ENCODE peak calls at places on chromosomes 3 and 15, in six cellular contexts. One of them, this sample, is unnamed. For H3K27me3, the result is how much of the 10 kb centered on the place peaks cover.

GRCh38 chr3:126320517-126321293 is 36.5 kb downstream of the KLF15 start:
- DNase-seq in lung: no peak
- DNase-seq in transverse colon: no peak
- DNase-seq in HAP-1: no peak
- DNase-seq in esophagus squamous epithelium: no peak
- DNase-seq in CD8-positive, alpha-beta memory T cell: no peak
- DNase-seq in this sample: no peak

GRCh38 chr15:39595621-39596221 is 14.8 kb downstream of the THBS1 start:
- DNase-seq in esophagus squamous epithelium: no peak
- DNase-seq in transverse colon: peak
- DNase-seq in lung: no peak
- DNase-seq in CD8-positive, alpha-beta memory T cell: no peak
- DNase-seq in HAP-1: no peak
- DNase-seq in this sample: no peak

GRCh38 chr3:169945313-169945712 is 21.3 kb upstream of the SEC62 start:
- DNase-seq in esophagus squamous epithelium: peak
- DNase-seq in HAP-1: no peak
- DNase-seq in CD8-positive, alpha-beta memory T cell: no peak
- DNase-seq in transverse colon: peak
- DNase-seq in lung: no peak
- DNase-seq in this sample: no peak

GRCh38 chr3:185549111-185549510 is 3.3 kb downstream of the LIPH start:
- DNase-seq in esophagus squamous epithelium: no peak
- DNase-seq in transverse colon: no peak
- DNase-seq in HAP-1: no peak
- DNase-seq in lung: peak
- DNase-seq in CD8-positive, alpha-beta memory T cell: no peak
- DNase-seq in this sample: peak

GRCh38 chr3:72338082-72338941 is 509.9 kb downstream of the SHQ1 start:
- DNase-seq in transverse colon: no peak
- DNase-seq in lung: no peak
- DNase-seq in CD8-positive, alpha-beta memory T cell: no peak
- DNase-seq in esophagus squamous epithelium: no peak
- DNase-seq in HAP-1: no peak
- DNase-seq in this sample: no peak

GRCh38 chr15:87033056-87033455 is 953.4 kb downstream of the AGBL1 start:
- DNase-seq in HAP-1: no peak
- DNase-seq in esophagus squamous epithelium: no peak
- DNase-seq in transverse colon: no peak
- DNase-seq in CD8-positive, alpha-beta memory T cell: no peak
- DNase-seq in lung: no peak
- DNase-seq in this sample: no peak

GRCh38 chr15:25989327-25989726 is 126.2 kb upstream of the ATP10A start:
- DNase-seq in HAP-1: no peak
- DNase-seq in esophagus squamous epithelium: no peak
- DNase-seq in transverse colon: no peak
- DNase-seq in CD8-positive, alpha-beta memory T cell: no peak
- DNase-seq in lung: no peak
- DNase-seq in this sample: no peak

GRCh38 chr3:169923189-169923588 is 11.8 kb downstream of the SAMD7 start:
- DNase-seq in lung: peak
- DNase-seq in CD8-positive, alpha-beta memory T cell: no peak
- DNase-seq in HAP-1: no peak
- DNase-seq in transverse colon: peak
- DNase-seq in esophagus squamous epithelium: no peak
- DNase-seq in this sample: peak

GRCh38 chr3:114409291-114409690 is 115.5 kb downstream of the TIGIT start:
- DNase-seq in transverse colon: no peak
- DNase-seq in HAP-1: no peak
- DNase-seq in lung: no peak
- DNase-seq in CD8-positive, alpha-beta memory T cell: no peak
- DNase-seq in esophagus squamous epithelium: no peak
- DNase-seq in this sample: no peak

GRCh38 chr3:141058996-141059395 is 7.8 kb downstream of the SPSB4 start:
- DNase-seq in HAP-1: no peak
- DNase-seq in CD8-positive, alpha-beta memory T cell: no peak
- DNase-seq in lung: no peak
- DNase-seq in transverse colon: no peak
- DNase-seq in esophagus squamous epithelium: no peak
- DNase-seq in this sample: no peak

GRCh38 chr3:100325827-100326226 is 8.7 kb upstream of the NIT2 start:
- DNase-seq in CD8-positive, alpha-beta memory T cell: no peak
- DNase-seq in esophagus squamous epithelium: no peak
- DNase-seq in lung: no peak
- DNase-seq in HAP-1: no peak
- DNase-seq in transverse colon: no peak
- DNase-seq in this sample: no peak

GRCh38 chr15:68213991-68214837 is 9.1 kb upstream of the CALML4 start:
- DNase-seq in CD8-positive, alpha-beta memory T cell: no peak
- DNase-seq in HAP-1: no peak
- DNase-seq in esophagus squamous epithelium: no peak
- DNase-seq in transverse colon: no peak
- DNase-seq in lung: no peak
- DNase-seq in this sample: no peak

GRCh38 chr15:75836953-75837321 is 6.3 kb upstream of the UBE2Q2 start:
- DNase-seq in lung: no peak
- DNase-seq in CD8-positive, alpha-beta memory T cell: no peak
- DNase-seq in esophagus squamous epithelium: no peak
- DNase-seq in transverse colon: no peak
- DNase-seq in HAP-1: no peak
- DNase-seq in this sample: peak

GRCh38 chr3:42101048-42101447 is 9.9 kb downstream of the TRAK1 start:
- DNase-seq in esophagus squamous epithelium: no peak
- DNase-seq in CD8-positive, alpha-beta memory T cell: no peak
- DNase-seq in transverse colon: no peak
- DNase-seq in HAP-1: no peak
- DNase-seq in lung: no peak
- DNase-seq in this sample: no peak

GRCh38 chr3:188776447-188776846 is 395.3 kb upstream of the TPRG1 start:
- DNase-seq in transverse colon: no peak
- DNase-seq in esophagus squamous epithelium: no peak
- DNase-seq in CD8-positive, alpha-beta memory T cell: no peak
- DNase-seq in HAP-1: no peak
- DNase-seq in lung: no peak
- DNase-seq in this sample: peak

GRCh38 chr3:134483195-134483890 is 2.4 kb downstream of the ANAPC13 start:
- DNase-seq in HAP-1: no peak
- DNase-seq in lung: no peak
- DNase-seq in CD8-positive, alpha-beta memory T cell: no peak
- DNase-seq in esophagus squamous epithelium: no peak
- DNase-seq in transverse colon: no peak
- DNase-seq in this sample: peak

GRCh38 chr15:66615175-66615495 is 49.3 kb upstream of the LCTL start:
- DNase-seq in lung: no peak
- DNase-seq in esophagus squamous epithelium: no peak
- DNase-seq in HAP-1: no peak
- DNase-seq in transverse colon: no peak
- DNase-seq in CD8-positive, alpha-beta memory T cell: no peak
- DNase-seq in this sample: no peak

GRCh38 chr15:33756950-33757349 is 211.3 kb upstream of the CHRM5 start:
- DNase-seq in lung: peak
- DNase-seq in HAP-1: no peak
- DNase-seq in CD8-positive, alpha-beta memory T cell: no peak
- DNase-seq in esophagus squamous epithelium: no peak
- DNase-seq in transverse colon: no peak
- DNase-seq in this sample: no peak

GRCh38 chr3:181609156-181609767 is 102.5 kb upstream of the SOX2 start:
- DNase-seq in HAP-1: peak
- DNase-seq in lung: no peak
- DNase-seq in CD8-positive, alpha-beta memory T cell: no peak
- DNase-seq in esophagus squamous epithelium: no peak
- DNase-seq in transverse colon: no peak
- DNase-seq in this sample: no peak

GRCh38 chr15:65377105-65377975 is 462 bp downstream of the IGDCC3 start:
- DNase-seq in esophagus squamous epithelium: no peak
- DNase-seq in HAP-1: peak
- DNase-seq in CD8-positive, alpha-beta memory T cell: no peak
- DNase-seq in lung: no peak
- DNase-seq in transverse colon: no peak
- DNase-seq in this sample: peak

GRCh38 chr3:136055491-136055890 is 90.0 kb downstream of the PPP2R3A start:
- DNase-seq in HAP-1: no peak
- DNase-seq in CD8-positive, alpha-beta memory T cell: no peak
- DNase-seq in lung: no peak
- DNase-seq in transverse colon: no peak
- DNase-seq in esophagus squamous epithelium: no peak
- DNase-seq in this sample: no peak

GRCh38 chr3:30666564-30667249 is 60.3 kb downstream of the TGFBR2 start:
- DNase-seq in transverse colon: no peak
- DNase-seq in lung: no peak
- DNase-seq in esophagus squamous epithelium: no peak
- DNase-seq in CD8-positive, alpha-beta memory T cell: no peak
- DNase-seq in HAP-1: no peak
- DNase-seq in this sample: no peak

GRCh38 chr15:69316281-69316680 is 17.6 kb downstream of the PAQR5 start:
- DNase-seq in CD8-positive, alpha-beta memory T cell: no peak
- DNase-seq in esophagus squamous epithelium: no peak
- DNase-seq in lung: no peak
- DNase-seq in HAP-1: no peak
- DNase-seq in transverse colon: no peak
- DNase-seq in this sample: no peak

GRCh38 chr3:89571298-89571697 is 463.9 kb downstream of the EPHA3 start:
- DNase-seq in esophagus squamous epithelium: no peak
- DNase-seq in transverse colon: no peak
- DNase-seq in HAP-1: no peak
- DNase-seq in lung: no peak
- DNase-seq in CD8-positive, alpha-beta memory T cell: no peak
- DNase-seq in this sample: no peak

GRCh38 chr3:3801510-3801841 is 2.2 kb downstream of the LRRN1 start:
- DNase-seq in esophagus squamous epithelium: no peak
- DNase-seq in HAP-1: peak
- DNase-seq in lung: no peak
- DNase-seq in transverse colon: no peak
- DNase-seq in CD8-positive, alpha-beta memory T cell: no peak
- DNase-seq in this sample: no peak
- H3K27me3 ChIP-seq in esophagus squamous epithelium: under half
- H3K27me3 ChIP-seq in HAP-1: under half
- H3K27me3 ChIP-seq in lung: under half
- H3K27me3 ChIP-seq in transverse colon: half or more
- H3K27me3 ChIP-seq in CD8-positive, alpha-beta memory T cell: under half
- H3K27me3 ChIP-seq in this sample: under half

DNA sequence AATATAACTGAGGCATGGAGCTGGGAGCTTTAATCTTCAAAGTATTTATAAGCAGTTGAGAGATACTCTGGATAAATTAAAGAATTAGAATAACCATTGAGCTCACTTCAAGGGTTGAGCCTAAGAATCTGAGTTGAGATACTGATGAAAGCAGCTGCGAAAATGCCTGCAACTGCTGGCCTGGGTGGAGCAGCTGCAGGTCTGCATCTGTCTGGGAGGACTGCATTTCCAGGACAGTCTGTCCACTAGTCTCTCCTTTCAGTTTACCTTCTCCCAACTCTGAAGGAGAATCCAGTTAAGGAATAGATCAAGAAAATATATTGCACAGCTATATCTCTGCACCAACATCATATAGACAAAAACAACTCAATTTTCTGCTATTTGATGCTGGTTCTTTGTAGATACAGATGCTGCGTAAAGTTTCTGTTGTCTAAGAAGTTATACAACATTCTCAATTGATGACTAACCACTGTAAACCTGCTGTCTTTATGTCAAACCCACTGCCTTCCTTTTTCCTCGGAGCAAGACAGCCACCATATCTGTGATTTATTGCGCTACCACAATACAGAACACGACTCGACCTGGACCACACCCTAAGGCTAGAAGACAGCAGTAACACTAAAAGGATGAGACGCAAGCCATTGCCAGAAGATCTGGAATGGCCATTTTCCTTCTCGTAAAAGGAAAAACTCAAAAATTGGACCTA is 245.1 kb downstream of the MAGI1 start:
- DNase-seq in esophagus squamous epithelium: no peak
- DNase-seq in HAP-1: no peak
- DNase-seq in transverse colon: no peak
- DNase-seq in lung: no peak
- DNase-seq in CD8-positive, alpha-beta memory T cell: no peak
- DNase-seq in this sample: no peak
- H3K4me3 ChIP-seq in esophagus squamous epithelium: no peak
- H3K4me3 ChIP-seq in HAP-1: no peak
- H3K4me3 ChIP-seq in transverse colon: no peak
- H3K4me3 ChIP-seq in lung: no peak
- H3K4me3 ChIP-seq in CD8-positive, alpha-beta memory T cell: no peak
- H3K4me3 ChIP-seq in this sample: no peak

DNA sequence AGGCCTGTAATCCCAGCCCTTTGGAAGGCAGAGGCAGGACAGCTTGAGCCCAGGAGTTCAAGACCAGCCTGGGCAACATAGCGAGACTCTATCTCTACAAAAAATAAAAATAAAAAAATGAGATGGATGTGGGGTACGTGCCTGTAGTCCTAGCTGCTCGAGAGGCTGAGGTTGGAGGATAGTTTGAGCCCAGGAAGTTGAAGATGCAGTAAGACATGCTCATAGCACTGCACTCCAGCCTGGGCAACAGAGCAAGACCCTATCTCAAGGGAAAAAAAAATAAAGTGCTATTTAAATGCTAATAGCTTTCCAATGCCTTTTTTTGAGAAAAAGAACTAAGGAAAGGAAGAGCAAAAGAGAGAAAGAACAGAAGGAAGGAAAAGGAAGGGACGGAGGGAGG is 94.5 kb downstream of the MAGI1 start:
- DNase-seq in HAP-1: no peak
- DNase-seq in esophagus squamous epithelium: no peak
- DNase-seq in transverse colon: no peak
- DNase-seq in CD8-positive, alpha-beta memory T cell: no peak
- DNase-seq in lung: no peak
- DNase-seq in this sample: no peak
- H3K27me3 ChIP-seq in HAP-1: under half
- H3K27me3 ChIP-seq in esophagus squamous epithelium: under half
- H3K27me3 ChIP-seq in transverse colon: under half
- H3K27me3 ChIP-seq in CD8-positive, alpha-beta memory T cell: under half
- H3K27me3 ChIP-seq in lung: under half
- H3K27me3 ChIP-seq in this sample: under half

GRCh38 chr15:22788004-22788403 is 1.6 kb downstream of the NIPA1 start:
- DNase-seq in transverse colon: peak
- DNase-seq in HAP-1: no peak
- DNase-seq in CD8-positive, alpha-beta memory T cell: no peak
- DNase-seq in esophagus squamous epithelium: no peak
- DNase-seq in lung: no peak
- DNase-seq in this sample: no peak

DNA sequence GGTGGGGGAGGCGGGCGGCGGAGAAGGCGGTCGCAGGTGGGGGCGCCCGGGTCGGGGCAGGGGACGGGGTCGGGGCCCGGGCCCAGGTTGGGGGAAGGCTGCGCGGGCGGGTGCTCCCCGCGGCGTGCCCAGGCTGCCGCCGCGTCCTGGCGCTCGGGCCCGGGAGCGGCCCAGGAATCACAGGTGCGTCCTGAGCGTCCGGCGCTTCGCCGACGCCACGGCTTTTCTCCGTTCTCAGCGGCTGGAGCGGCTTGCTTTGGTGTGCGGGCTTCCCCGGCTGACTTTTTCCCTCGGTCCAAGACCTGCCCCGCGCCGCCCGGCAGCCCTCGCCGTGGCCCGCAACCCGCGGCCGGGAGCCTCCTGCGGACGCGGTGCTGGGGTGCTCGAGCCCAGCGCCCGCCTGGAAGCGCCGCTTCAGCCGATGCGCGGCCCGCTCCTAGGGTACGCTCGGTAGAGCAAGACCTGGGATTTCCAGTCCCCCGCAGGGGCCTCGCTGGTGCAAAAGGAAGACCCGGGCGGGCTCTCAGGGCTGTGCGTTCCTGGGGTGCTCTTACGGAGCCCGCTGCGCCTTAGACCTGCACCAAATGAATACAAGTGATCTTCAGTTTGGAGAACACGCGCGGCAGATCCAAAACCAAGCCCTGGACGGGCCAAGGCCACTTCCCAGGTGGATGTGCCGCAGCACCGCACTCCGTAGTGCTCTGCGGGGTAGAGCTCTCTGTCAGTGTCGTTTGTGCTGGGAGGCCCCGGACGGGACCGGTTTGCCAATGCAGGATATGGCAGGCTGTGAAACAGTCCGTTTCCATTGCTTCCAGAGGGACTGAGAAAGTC is 639 bp downstream of the NIPA1 start:
- DNase-seq in lung: no peak
- DNase-seq in CD8-positive, alpha-beta memory T cell: no peak
- DNase-seq in esophagus squamous epithelium: no peak
- DNase-seq in HAP-1: peak
- DNase-seq in transverse colon: peak
- DNase-seq in this sample: peak
- H3K4me3 ChIP-seq in lung: peak
- H3K4me3 ChIP-seq in CD8-positive, alpha-beta memory T cell: peak
- H3K4me3 ChIP-seq in esophagus squamous epithelium: peak
- H3K4me3 ChIP-seq in HAP-1: peak
- H3K4me3 ChIP-seq in transverse colon: peak
- H3K4me3 ChIP-seq in this sample: peak